ENCODE peak calls at places on chromosomes 3 and 15, in seven cellular contexts. X, W, Q, J, U, I and H are unnamed samples.

GRCh38 chr15:42048821-42049200 is 28.0 kb upstream of the PLA2G4E start:
- DNase-seq in U (no peak), I (no peak), Q (no peak), J (no peak), X (no peak), W (peak), H (no peak)

GRCh38 chr3:102124301-102125158 is 275.2 kb downstream of the NFKBIZ start:
- DNase-seq in U (no peak), W (no peak), X (no peak), I (no peak), J (no peak), Q (no peak), H (no peak)

GRCh38 chr3:31213869-31214486 is 318.7 kb upstream of the STT3B start:
- DNase-seq in X (peak), U (no peak), I (no peak), Q (no peak), W (no peak), J (peak), H (no peak)

GRCh38 chr15:45645026-45645980 is 10.5 kb downstream of the SQOR start:
- DNase-seq in U (no peak), X (no peak), Q (no peak), J (no peak), I (peak), W (no peak), H (peak)

GRCh38 chr3:22236490-22237271 is 485.7 kb upstream of the ZNF385D start:
- DNase-seq in X (no peak), I (no peak), Q (no peak), U (no peak), J (no peak), W (no peak), H (no peak)

GRCh38 chr3:133572158-133573053 is 1.1 kb upstream of the CDV3 start:
- DNase-seq in J (no peak), X (peak), U (no peak), I (no peak), Q (no peak), W (peak), H (peak)

GRCh38 chr15:58678683-58679082 is 70.8 kb downstream of the ADAM10 start:
- DNase-seq in W (no peak), U (no peak), I (no peak), X (no peak), J (no peak), Q (no peak), H (no peak)

GRCh38 chr15:80093854-80094418 is 34.5 kb downstream of the ZFAND6 start:
- DNase-seq in W (peak), I (no peak), U (peak), Q (no peak), X (no peak), J (peak), H (peak)

GRCh38 chr15:52481915-52482314 is 46.8 kb downstream of the MYO5A start:
- DNase-seq in J (peak), X (peak), Q (no peak), U (no peak), W (no peak), I (peak), H (no peak)
- TF ChIP-seq CTCF in J (no peak), X (no peak), Q (no peak), U (no peak), W (no peak), I (no peak), H (no peak)

GRCh38 chr3:193791041-193792032 is 198.3 kb downstream of the OPA1 start:
- DNase-seq in J (no peak), X (peak), I (no peak), W (no peak), Q (peak), U (no peak), H (peak)
- H3K4me2 ChIP-seq in J (no peak), X (no peak), I (no peak), W (peak), Q (peak), U (no peak), H (no peak)

GRCh38 chr3:71005797-71006321 is 577.7 kb downstream of the FOXP1 start:
- DNase-seq in U (no peak), J (no peak), X (no peak), I (no peak), W (no peak), Q (no peak), H (no peak)
- H3K27ac ChIP-seq in U (no peak), J (no peak), X (no peak), I (peak), W (no peak), Q (no peak), H (no peak)

GRCh38 chr15:66786708-66787471 is 84.9 kb downstream of the SMAD6 start:
- DNase-seq in W (no peak), Q (no peak), X (no peak), J (no peak), I (peak), U (no peak), H (no peak)

GRCh38 chr15:66787472-66787871 is 85.4 kb downstream of the SMAD6 start:
- DNase-seq in X (no peak), I (no peak), Q (no peak), J (no peak), W (no peak), U (no peak), H (no peak)

GRCh38 chr15:66788024-66788423 is 86.0 kb downstream of the SMAD6 start:
- DNase-seq in Q (no peak), U (no peak), X (no peak), I (peak), W (no peak), J (no peak), H (no peak)

GRCh38 chr15:66786222-66786621 is 84.2 kb downstream of the SMAD6 start:
- DNase-seq in J (no peak), W (no peak), I (no peak), Q (no peak), X (no peak), U (no peak), H (no peak)

DNA sequence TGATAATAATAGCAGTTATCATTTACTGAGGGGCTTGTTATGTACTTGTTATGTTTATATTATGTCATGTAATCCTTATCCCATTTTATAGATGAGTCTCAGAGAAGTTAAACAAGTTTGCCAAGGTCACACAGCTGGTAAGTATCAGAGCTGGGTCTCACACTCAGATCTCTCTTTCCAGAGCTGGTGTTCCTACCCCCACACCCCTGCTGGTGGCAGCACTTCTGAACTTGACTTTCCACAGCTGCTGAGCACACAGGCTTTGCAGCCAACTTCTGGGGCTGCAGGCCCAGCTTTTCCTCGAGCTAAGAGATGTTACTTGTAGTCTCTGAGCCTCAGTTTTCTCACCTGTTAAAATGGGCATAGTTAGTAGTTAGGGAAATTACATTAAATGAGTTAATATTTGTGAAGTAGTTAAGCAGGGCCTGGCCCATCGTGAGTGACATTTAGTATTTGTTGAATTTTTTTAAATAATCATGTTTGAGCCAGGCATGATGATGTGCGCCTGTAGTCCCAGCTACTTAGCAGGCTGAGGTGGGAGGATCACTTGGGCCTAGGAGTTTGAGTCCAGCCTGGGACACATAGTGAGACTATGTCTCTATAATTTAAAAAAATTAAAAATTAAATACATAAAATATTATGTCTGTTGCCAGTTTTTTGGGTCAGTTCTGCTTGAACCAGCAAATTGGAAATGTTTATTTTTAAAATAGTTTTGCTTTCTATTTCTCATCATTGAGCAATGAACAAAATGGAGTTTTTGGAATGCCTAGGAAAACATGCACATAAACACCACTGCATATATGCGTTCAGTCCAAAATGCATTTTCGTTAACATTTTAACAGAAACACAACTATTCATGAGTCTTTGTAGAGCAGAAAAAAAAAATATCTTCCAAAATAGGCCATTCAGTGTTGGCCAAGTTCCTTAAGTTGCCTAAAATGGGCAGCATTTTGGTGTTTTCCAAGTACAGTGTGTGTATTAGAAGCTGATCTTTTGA is 87.3 kb downstream of the SMAD6 start:
- DNase-seq in I (peak), U (no peak), X (peak), Q (no peak), J (peak), W (peak), H (peak)
- TF ChIP-seq CTCF in I (peak), U (no peak), X (peak), Q (peak), J (peak), W (peak), H (peak)

DNA sequence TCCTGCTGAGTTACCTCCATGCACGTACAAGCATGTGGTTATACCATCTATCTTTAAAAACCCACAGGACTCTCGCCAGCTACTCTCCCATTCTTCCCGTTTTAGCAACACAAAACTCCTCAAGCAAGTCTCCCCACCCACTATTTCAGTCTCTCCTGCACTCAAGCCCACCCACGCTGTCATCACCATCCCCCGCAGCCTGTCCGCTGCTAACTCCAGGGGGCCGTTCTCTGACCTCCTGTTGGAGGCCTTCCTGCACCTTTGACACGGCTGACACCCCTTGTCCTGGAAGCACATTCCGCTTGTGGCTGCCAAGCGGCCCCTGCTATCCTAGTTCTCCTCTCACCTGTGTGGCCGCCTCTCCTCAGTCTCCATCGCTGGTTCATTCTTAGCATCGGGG is 7.5 kb upstream of the PCSK6 start:
- DNase-seq in Q (no peak), X (no peak), U (no peak), J (no peak), I (peak), W (no peak), H (no peak)
- H3K4me2 ChIP-seq in Q (no peak), X (no peak), U (peak), J (no peak), I (no peak), W (no peak), H (no peak)

GRCh38 chr15:98858610-98859023 is 149.0 kb downstream of the PGPEP1L start:
- DNase-seq in Q (no peak), X (no peak), W (no peak), J (peak), I (no peak), U (no peak), H (no peak)
- H3K27ac ChIP-seq in Q (peak), X (no peak), W (no peak), J (no peak), I (peak), U (no peak), H (peak)

GRCh38 chr3:83968386-83968785 is 990.4 kb upstream of the CADM2 start:
- DNase-seq in U (no peak), W (no peak), Q (no peak), X (no peak), I (no peak), J (no peak), H (no peak)
- TF ChIP-seq CTCF in U (peak), W (no peak), Q (no peak), X (no peak), I (no peak), J (no peak), H (no peak)

DNA sequence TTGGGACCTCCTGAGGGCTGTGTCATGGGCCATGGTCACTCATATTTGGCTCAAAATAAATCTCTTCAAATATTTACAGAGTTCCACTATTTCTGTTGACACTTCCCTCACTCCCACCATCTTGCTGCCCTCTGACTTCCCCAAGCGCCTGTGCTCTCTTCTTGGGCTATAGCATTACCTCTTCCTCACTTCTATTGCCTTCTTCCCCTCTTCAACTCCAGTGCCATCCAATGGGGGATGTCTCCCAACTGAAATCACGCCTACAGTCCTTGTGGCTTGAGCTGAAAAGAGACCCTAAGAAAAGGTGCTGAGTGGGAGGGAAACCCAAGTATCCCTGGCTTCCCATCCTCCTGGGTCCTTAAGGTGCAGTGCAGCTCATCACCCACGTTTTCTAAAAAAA is 21.8 kb downstream of the UMPS start:
- DNase-seq in I (no peak), W (no peak), Q (no peak), J (no peak), X (no peak), U (no peak), H (no peak)
- H3K4me2 ChIP-seq in I (no peak), W (peak), Q (no peak), J (no peak), X (no peak), U (no peak), H (no peak)

GRCh38 chr3:29067014-29067413 is 213.9 kb upstream of the RBMS3 start:
- DNase-seq in J (no peak), W (no peak), U (no peak), X (no peak), I (no peak), Q (no peak), H (no peak)

GRCh38 chr3:29065211-29065785 is 215.6 kb upstream of the RBMS3 start:
- DNase-seq in Q (peak), I (peak), W (peak), X (no peak), U (peak), J (no peak), H (peak)

GRCh38 chr3:29064085-29064484 is 216.8 kb upstream of the RBMS3 start:
- DNase-seq in X (no peak), Q (no peak), W (no peak), I (no peak), J (no peak), U (peak), H (no peak)
- H3K27ac ChIP-seq in X (no peak), Q (no peak), W (no peak), I (peak), J (no peak), U (no peak), H (no peak)

GRCh38 chr3:127857270-127857801 is 35.0 kb upstream of the MGLL start:
- DNase-seq in U (no peak), Q (no peak), I (no peak), X (peak), W (no peak), J (no peak), H (no peak)
- TF ChIP-seq CTCF in U (peak), Q (no peak), I (peak), X (peak), W (no peak), J (peak), H (no peak)